ENCODE peak calls at places on chromosomes 12 and 14, in seven cellular contexts. Y is Peyer's patch, Z is left ventricle myocardium inferior, D is prostate gland, F is esophagus squamous epithelium, O is A549, W is tibial nerve. C is an unnamed sample.

GRCh38 chr14:91139776-91140175 is 25.9 kb downstream of the DGLUCY start:
- DNase-seq in F (no peak), Z (no peak), O (no peak), W (no peak), D (no peak), Y (no peak), C (no peak)

GRCh38 chr12:57521475-57522018 is 1.1 kb upstream of the MBD6 start:
- DNase-seq in W (peak), O (peak), F (no peak), Y (peak), D (peak), Z (peak), C (no peak)

GRCh38 chr12:94099191-94099983 is 49.0 kb upstream of the PLXNC1 start:
- DNase-seq in W (no peak), Z (no peak), O (no peak), F (no peak), Y (peak), D (no peak), C (peak)

GRCh38 chr14:74712499-74713394 is at the start of the genes AREL1 and FCF1:
- DNase-seq in W (peak), Z (peak), O (peak), Y (peak), D (peak), F (no peak), C (peak)

GRCh38 chr12:65948320-65949008 is 124.2 kb downstream of the HMGA2 start:
- DNase-seq in D (peak), Z (peak), O (peak), W (peak), Y (no peak), F (no peak), C (peak)

GRCh38 chr14:102777711-102778615 is 714 bp downstream of the TRAF3 start:
- DNase-seq in Y (peak), Z (peak), D (no peak), O (no peak), W (no peak), F (no peak), C (no peak)

GRCh38 chr14:59187802-59188460 is 536 bp upstream of the DAAM1 start:
- DNase-seq in Y (peak), W (peak), Z (peak), D (peak), F (no peak), O (peak), C (no peak)

GRCh38 chr12:121753844-121754264 is 39.6 kb downstream of the RHOF start:
- DNase-seq in Y (no peak), W (peak), F (no peak), D (peak), Z (peak), O (no peak), C (no peak)

GRCh38 chr12:52155048-52155868 is 36.6 kb downstream of the KRT80 start:
- DNase-seq in W (no peak), Y (peak), F (no peak), O (peak), D (peak), Z (no peak), C (no peak)

GRCh38 chr14:84482256-84483071 is 1047.5 kb upstream of the FLRT2 start:
- DNase-seq in D (no peak), W (no peak), F (no peak), Z (no peak), O (no peak), Y (no peak), C (peak)

GRCh38 chr12:21551811-21552469 is 25.8 kb downstream of the SPX start:
- DNase-seq in Z (no peak), Y (no peak), O (no peak), F (no peak), D (no peak), W (no peak), C (no peak)

GRCh38 chr12:104591272-104591940 is 134.7 kb downstream of the CHST11 start:
- DNase-seq in D (no peak), Z (no peak), O (peak), Y (no peak), W (no peak), F (no peak), C (no peak)

GRCh38 chr14:76195003-76195402 is 43.3 kb downstream of the GPATCH2L start:
- DNase-seq in Y (no peak), F (no peak), O (no peak), D (no peak), W (no peak), Z (no peak), C (no peak)

GRCh38 chr12:123949118-123949774 is 23.4 kb downstream of the CCDC92 start:
- DNase-seq in F (no peak), D (no peak), Z (no peak), W (no peak), Y (peak), O (no peak), C (no peak)

GRCh38 chr14:32896979-32897723 is 41.5 kb upstream of the NPAS3 start:
- DNase-seq in O (no peak), Z (no peak), Y (no peak), F (no peak), W (no peak), D (no peak), C (no peak)

GRCh38 chr14:67392123-67392522 is 19.8 kb downstream of the PLEK2 start:
- DNase-seq in F (no peak), W (no peak), Y (no peak), D (peak), O (no peak), Z (no peak), C (no peak)

GRCh38 chr14:94127330-94127729 is 2.1 kb downstream of the IFI27L2 start:
- DNase-seq in D (no peak), W (no peak), Y (no peak), Z (no peak), O (no peak), F (no peak), C (no peak)

GRCh38 chr12:114668151-114668891 is 15.7 kb downstream of the TBX3 start:
- DNase-seq in F (no peak), Y (peak), W (peak), O (peak), Z (peak), D (peak), C (no peak)

GRCh38 chr14:95123895-95124579 is 33.3 kb downstream of the DICER1 start:
- DNase-seq in Y (no peak), Z (peak), D (no peak), W (peak), O (no peak), F (no peak), C (no peak)

GRCh38 chr12:40164034-40164433 is 58.2 kb upstream of the SLC2A13 start:
- DNase-seq in W (no peak), Z (no peak), D (no peak), O (peak), Y (no peak), F (no peak), C (no peak)

GRCh38 chr14:105600939-105601359 is 74.6 kb downstream of the TMEM121 start:
- DNase-seq in Z (no peak), D (no peak), Y (no peak), F (no peak), W (no peak), O (no peak), C (no peak)

GRCh38 chr12:116065561-116065960 is 211.9 kb downstream of the MED13L start:
- DNase-seq in W (no peak), Z (no peak), D (no peak), O (no peak), Y (no peak), F (no peak), C (no peak)

GRCh38 chr12:6430124-6430989 is 14.4 kb upstream of the CD27 start:
- DNase-seq in O (peak), D (peak), W (peak), Z (peak), Y (peak), F (no peak), C (peak)

GRCh38 chr12:2165021-2165420 is 112.2 kb downstream of the CACNA1C start:
- DNase-seq in D (no peak), F (no peak), Z (no peak), W (no peak), O (no peak), Y (no peak), C (no peak)

GRCh38 chr12:124365726-124366430 is 71.0 kb downstream of the RFLNA start:
- DNase-seq in O (no peak), D (no peak), W (no peak), Y (no peak), Z (no peak), F (no peak), C (no peak)

GRCh38 chr14:81533212-81533535 is 479 bp downstream of the SEL1L start:
- DNase-seq in D (no peak), F (no peak), W (no peak), Z (no peak), O (no peak), Y (no peak), C (no peak)

GRCh38 chr14:94322648-94323570 is at the start of gene SERPINA6:
- DNase-seq in D (no peak), Y (no peak), F (no peak), Z (no peak), O (no peak), W (no peak), C (no peak)

GRCh38 chr12:46660719-46661118 is 165.1 kb downstream of the SLC38A4 start:
- DNase-seq in Z (no peak), D (no peak), W (no peak), F (no peak), O (no peak), Y (no peak), C (no peak)

GRCh38 chr12:46660276-46660675 is 165.5 kb downstream of the SLC38A4 start:
- DNase-seq in O (no peak), W (no peak), D (no peak), Z (no peak), Y (no peak), F (no peak), C (no peak)

GRCh38 chr12:46659032-46659703 is 166.6 kb downstream of the SLC38A4 start:
- DNase-seq in O (no peak), Z (no peak), W (no peak), D (no peak), Y (no peak), F (no peak), C (no peak)

GRCh38 chr12:46661161-46661845 is 164.5 kb downstream of the SLC38A4 start:
- DNase-seq in O (peak), W (no peak), F (no peak), D (peak), Z (no peak), Y (no peak), C (peak)

GRCh38 chr12:46659844-46660243 is 166.0 kb downstream of the SLC38A4 start:
- DNase-seq in W (no peak), O (no peak), Z (no peak), D (no peak), Y (no peak), F (no peak), C (no peak)
- H3K27ac ChIP-seq in W (no peak), O (peak), Z (peak), D (peak), Y (no peak), F (peak), C (no peak)

GRCh38 chr14:38944691-38945090 is 158.3 kb downstream of the SEC23A start:
- DNase-seq in Y (no peak), O (no peak), F (no peak), D (no peak), W (no peak), Z (no peak), C (no peak)

GRCh38 chr14:38947343-38947742 is 155.7 kb downstream of the SEC23A start:
- DNase-seq in Z (no peak), F (no peak), W (no peak), Y (no peak), D (no peak), O (no peak), C (no peak)

DNA sequence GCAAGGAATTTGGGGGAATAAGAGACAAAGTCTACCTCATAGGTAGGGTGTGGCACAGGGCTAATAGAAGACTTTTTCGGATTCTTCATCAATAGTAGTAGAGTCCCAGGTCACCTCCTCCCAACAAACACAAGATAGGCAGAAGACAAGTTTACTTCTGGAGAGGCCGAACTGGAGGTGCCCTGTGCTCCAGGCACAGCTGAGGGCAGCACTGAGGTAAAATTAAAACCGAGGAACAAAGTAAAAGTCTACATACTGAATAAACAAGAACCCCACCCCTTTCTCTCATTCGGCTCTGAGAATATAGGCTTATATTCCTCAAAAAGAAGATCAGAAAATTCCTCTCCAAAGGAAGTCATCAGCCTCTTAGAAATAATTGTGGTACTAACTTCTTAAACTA is 161.6 kb downstream of the SEC23A start:
- DNase-seq in W (no peak), Y (no peak), Z (no peak), D (no peak), F (no peak), O (peak), C (no peak)
- TF ChIP-seq CTCF in W (no peak), Y (no peak), Z (peak), D (no peak), F (no peak), O (no peak), C (no peak)

DNA sequence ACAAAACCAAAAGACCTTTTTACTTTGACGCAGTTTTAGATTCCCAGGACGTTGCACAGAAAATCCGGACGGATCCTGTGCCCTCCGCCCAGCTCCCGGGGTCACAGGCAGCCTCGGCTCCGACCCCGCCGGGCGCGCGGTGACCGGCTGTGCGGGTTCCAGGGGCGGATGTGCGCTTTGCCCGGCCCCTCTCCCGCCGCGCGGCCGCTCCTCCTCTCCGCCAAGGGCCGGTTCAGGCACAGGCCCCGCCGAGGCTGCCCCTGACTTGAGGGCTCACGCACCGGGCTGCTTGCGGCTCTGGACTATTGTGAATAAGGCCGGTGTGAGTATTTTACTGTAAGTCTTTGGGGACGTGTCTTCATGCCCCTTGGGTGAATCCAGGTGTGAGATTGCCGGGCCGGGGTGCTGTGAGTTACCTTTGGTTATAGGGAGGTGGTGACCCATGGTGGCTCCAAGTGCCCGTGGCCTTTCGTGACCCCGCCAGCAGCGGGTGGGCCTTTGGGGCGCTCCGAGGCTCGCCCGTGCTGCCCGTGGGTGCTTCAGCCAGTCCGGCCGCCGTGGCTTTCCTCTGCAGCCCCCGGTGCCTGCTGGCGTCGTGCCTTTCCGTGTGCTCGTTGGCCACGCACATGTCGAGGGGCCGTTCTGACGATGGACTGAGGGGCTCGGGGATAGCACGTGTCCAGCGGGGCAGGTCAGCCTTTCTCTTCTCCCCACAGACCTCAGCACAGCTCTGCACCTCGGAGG is 45.9 kb downstream of the NOC4L start:
- DNase-seq in O (peak), F (no peak), Z (no peak), D (no peak), Y (peak), W (no peak), C (no peak)
- H3K27ac ChIP-seq in O (peak), F (peak), Z (peak), D (peak), Y (peak), W (peak), C (no peak)

GRCh38 chr14:69288001-69288771 is 28.2 kb downstream of the GALNT16 start:
- DNase-seq in Z (peak), Y (no peak), F (no peak), O (peak), D (no peak), W (no peak), C (peak)
- TF ChIP-seq CTCF in Z (peak), Y (no peak), F (no peak), O (peak), D (peak), W (peak), C (peak)